ENCODE peak calls at places on chromosomes 2 and 18, in ten cellular contexts. K, M, S, R, V, O, J, D, E and F are unnamed samples.

GRCh38 chr2:179059026-179059680 is 9.2 kb upstream of the CCDC141 start:
- DNase-seq in K (no peak), M (no peak), S (no peak), R (no peak), V (no peak), O (no peak), J (no peak), D (no peak), E (peak; percentile 31), F (no peak)

GRCh38 chr2:22737144-22737543 is 647.8 kb upstream of the KLHL29 start:
- DNase-seq in K (no peak), M (no peak), S (peak; percentile 7), R (no peak), V (no peak), O (no peak), J (no peak), D (no peak), E (no peak), F (no peak)

GRCh38 chr2:238097988-238098853 is 1.9 kb upstream of the ESPNL start:
- DNase-seq in K (peak; percentile 73), M (peak; percentile 65), S (peak; percentile 35), R (peak; percentile 64), V (no peak), O (peak; percentile 23), J (peak; percentile 58), D (peak; percentile 71), E (peak; percentile 45), F (no peak)

GRCh38 chr2:132804045-132804444 is 134.0 kb upstream of the LYPD1 start:
- DNase-seq in K (peak; percentile 82), M (peak; percentile 1), S (no peak), R (no peak), V (no peak), O (peak; percentile 26), J (no peak), D (no peak), E (no peak), F (peak; percentile 52)

GRCh38 chr18:27715751-27716150 is 461.2 kb downstream of the CDH2 start:
- DNase-seq in K (peak; percentile 7), M (no peak), S (no peak), R (no peak), V (no peak), O (no peak), J (no peak), D (no peak), E (no peak), F (no peak)

GRCh38 chr2:62569907-62570793 is 64.2 kb upstream of the TMEM17 start:
- DNase-seq in K (no peak), M (no peak), S (peak; percentile 79), R (no peak), V (no peak), O (no peak), J (no peak), D (peak; percentile 91), E (no peak), F (no peak)

GRCh38 chr2:215607790-215608189 is 171.9 kb upstream of the FN1 start:
- DNase-seq in K (peak; percentile 58), M (no peak), S (no peak), R (no peak), V (no peak), O (no peak), J (no peak), D (no peak), E (no peak), F (no peak)

GRCh38 chr2:241268716-241269445 is 46.6 kb downstream of the HDLBP start:
- DNase-seq in K (peak; percentile 83), M (no peak), S (no peak), R (no peak), V (no peak), O (no peak), J (no peak), D (no peak), E (no peak), F (peak; percentile 74)

GRCh38 chr2:145653553-145653952 is 1133.6 kb upstream of the ZEB2 start:
- DNase-seq in K (peak; percentile 50), M (no peak), S (no peak), R (no peak), V (no peak), O (no peak), J (no peak), D (no peak), E (no peak), F (peak; percentile 37)

GRCh38 chr2:145654156-145654555 is 1134.2 kb upstream of the ZEB2 start:
- DNase-seq in K (no peak), M (no peak), S (no peak), R (no peak), V (no peak), O (no peak), J (no peak), D (no peak), E (peak; percentile 2), F (peak; percentile 19)

GRCh38 chr2:145652546-145652945 is 1132.6 kb upstream of the ZEB2 start:
- DNase-seq in K (no peak), M (no peak), S (peak; percentile 8), R (no peak), V (no peak), O (peak; percentile 20), J (no peak), D (no peak), E (no peak), F (no peak)

GRCh38 chr2:145652051-145652450 is 1132.1 kb upstream of the ZEB2 start:
- DNase-seq in K (no peak), M (no peak), S (no peak), R (no peak), V (no peak), O (no peak), J (no peak), D (no peak), E (no peak), F (no peak)

GRCh38 chr2:145652992-145653545 is 1133.2 kb upstream of the ZEB2 start:
- DNase-seq in K (peak; percentile 95), M (no peak), S (peak; percentile 29), R (no peak), V (no peak), O (peak; percentile 72), J (no peak), D (no peak), E (no peak), F (peak; percentile 94)
- H3K27ac ChIP-seq in K (peak overlapping the region; percentile 60), M (no peak overlapping the region), S (peak overlapping the region; percentile 74), R (no peak overlapping the region), V (no peak overlapping the region), O (peak overlapping the region; percentile 32), J (no peak overlapping the region), D (no peak overlapping the region), E (no peak overlapping the region), F (peak overlapping the region; percentile 44)

GRCh38 chr2:54588244-54588899 is 132.2 kb downstream of the SPTBN1 start:
- DNase-seq in K (no peak), M (no peak), S (no peak), R (no peak), V (no peak), O (no peak), J (no peak), D (no peak), E (no peak), F (no peak)

GRCh38 chr2:54591551-54591950 is 131.9 kb upstream of the EML6 start:
- DNase-seq in K (no peak), M (no peak), S (no peak), R (no peak), V (no peak), O (no peak), J (no peak), D (no peak), E (no peak), F (no peak)

GRCh38 chr2:54589038-54589339 is 132.9 kb downstream of the SPTBN1 start:
- DNase-seq in K (no peak), M (no peak), S (no peak), R (no peak), V (no peak), O (no peak), J (no peak), D (no peak), E (no peak), F (no peak)

GRCh38 chr2:54590216-54590961 is 133.1 kb upstream of the EML6 start:
- DNase-seq in K (no peak), M (no peak), S (no peak), R (no peak), V (no peak), O (no peak), J (no peak), D (no peak), E (no peak), F (no peak)

DNA sequence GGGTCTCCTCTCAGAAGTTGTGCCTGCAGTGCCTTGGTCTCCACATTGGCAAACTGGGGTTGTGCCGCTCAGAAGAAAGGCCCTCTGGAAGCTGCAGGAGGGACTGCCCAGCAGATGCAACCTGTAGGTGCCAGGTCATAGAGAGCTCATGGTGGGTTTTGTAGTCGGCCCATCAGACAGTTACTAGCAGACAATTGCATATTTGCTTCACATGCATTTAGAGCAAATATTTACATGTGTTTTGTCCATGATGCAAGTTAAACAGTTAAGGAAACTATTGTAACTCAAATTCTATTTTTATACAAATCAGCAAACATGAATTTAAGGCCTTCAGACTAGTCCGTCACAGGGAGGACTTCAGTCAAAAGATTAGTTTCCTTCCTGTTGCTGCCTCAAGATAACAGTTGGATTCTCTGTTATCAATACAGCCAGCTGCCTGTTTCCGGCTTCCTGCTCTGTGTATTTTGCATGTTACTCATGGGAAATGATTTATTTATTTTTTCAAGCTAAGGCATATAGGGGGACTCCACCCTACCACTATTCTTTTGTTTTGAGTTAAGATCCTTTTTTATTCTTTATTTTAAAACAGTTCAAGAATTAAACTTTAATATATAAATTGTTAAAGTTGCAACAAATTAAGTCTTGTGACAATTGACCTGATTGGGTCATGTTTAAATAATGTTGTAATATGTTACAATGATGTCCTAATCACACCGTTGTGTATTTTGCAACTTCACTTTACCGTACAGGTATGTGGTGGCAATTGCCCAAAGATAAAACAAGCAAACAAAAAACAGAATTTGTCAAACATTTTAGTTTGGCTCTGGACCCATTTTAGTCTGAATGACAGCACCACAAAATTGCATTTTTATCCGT is 133.5 kb downstream of the SPTBN1 start:
- DNase-seq in K (no peak), M (peak; percentile 59), S (peak; percentile 45), R (no peak), V (peak; percentile 56), O (no peak), J (no peak), D (no peak), E (no peak), F (no peak)
- H3K27ac ChIP-seq in K (no peak overlapping the region), M (peak overlapping the region; percentile 67), S (peak overlapping the region; percentile 51), R (peak overlapping the region; percentile 29), V (peak overlapping the region; percentile 70), O (no peak overlapping the region), J (peak overlapping the region; percentile 81), D (peak overlapping the region; percentile 78), E (no peak overlapping the region), F (no peak overlapping the region)

DNA sequence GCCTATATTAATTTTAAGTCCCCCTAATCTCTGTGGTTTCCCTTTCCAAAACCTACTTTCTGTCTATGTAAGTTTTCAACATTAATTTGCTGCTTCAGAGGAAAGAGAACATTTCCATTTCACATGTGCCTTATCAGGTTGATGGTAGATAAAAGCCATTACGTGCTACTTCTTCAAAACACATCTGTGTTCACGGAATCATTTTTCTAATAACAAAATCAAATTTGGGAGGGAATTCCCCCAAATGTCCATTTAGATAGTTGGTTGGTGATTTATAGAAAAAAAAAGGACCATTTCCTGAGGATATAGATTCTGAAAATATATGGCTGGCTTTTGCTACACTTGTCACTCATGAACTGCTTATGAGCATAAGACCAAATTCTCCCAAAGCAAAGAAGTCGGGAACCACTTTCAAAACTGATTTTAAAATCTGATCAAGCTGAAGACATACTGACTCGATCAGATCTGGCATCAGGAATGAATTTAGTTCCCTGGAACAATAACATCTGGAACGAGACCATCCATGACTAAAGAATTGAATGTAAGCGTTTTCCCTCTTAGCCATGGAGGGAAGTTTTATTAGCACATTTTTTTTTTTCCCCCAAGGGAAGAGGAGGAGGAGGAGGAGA is 8.2 kb downstream of the PTGR3 start:
- DNase-seq in K (no peak), M (no peak), S (no peak), R (no peak), V (no peak), O (no peak), J (no peak), D (no peak), E (no peak), F (no peak)
- H3K27ac ChIP-seq in K (no peak overlapping the region), M (no peak overlapping the region), S (no peak overlapping the region), R (peak overlapping the region; percentile 98), V (no peak overlapping the region), O (no peak overlapping the region), J (no peak overlapping the region), D (no peak overlapping the region), E (no peak overlapping the region), F (no peak overlapping the region)

DNA sequence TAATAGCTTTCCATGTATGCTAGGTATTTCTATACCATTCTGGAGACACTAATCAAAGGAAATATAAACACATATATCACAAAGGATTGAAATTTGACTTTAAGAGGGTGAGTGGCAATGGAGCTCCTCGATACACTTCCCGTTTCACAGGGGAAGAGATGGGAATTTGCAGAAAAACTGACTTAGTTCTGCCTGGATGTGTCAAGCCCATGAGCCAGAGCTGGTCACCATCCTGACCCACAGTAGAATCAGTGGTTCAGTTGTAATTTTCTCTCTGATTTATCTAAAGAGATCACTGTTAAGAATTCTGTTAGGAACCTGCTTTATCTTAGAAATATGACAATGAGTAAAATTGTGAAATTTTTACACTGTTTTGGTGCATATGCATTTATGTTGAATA is 34.2 kb downstream of the PLCL1 start:
- DNase-seq in K (peak; percentile 51), M (no peak), S (no peak), R (no peak), V (no peak), O (no peak), J (no peak), D (no peak), E (no peak), F (no peak)
- H3K27ac ChIP-seq in K (peak overlapping the region; percentile 64), M (no peak overlapping the region), S (no peak overlapping the region), R (peak overlapping the region; percentile 44), V (peak overlapping the region; percentile 75), O (no peak overlapping the region), J (peak overlapping the region; percentile 39), D (no peak overlapping the region), E (no peak overlapping the region), F (no peak overlapping the region)